ENCODE peak calls at places on chromosome 19, in seven cellular contexts. One of them, this sample, is unnamed.
A peak's percentile ranks its signal among the peaks of the same experiment; 100 is the strongest.

GRCh38 chr19:45245334-45245787 is at the start of gene EXOC3L2:
- DNase-seq in HFF-Myc: no peak
- DNase-seq in RWPE1: no peak
- DNase-seq in lung: no peak
- DNase-seq in AG09319: no peak
- DNase-seq in PC-9: no peak
- DNase-seq in retinal pigment epithelial cell: no peak
- DNase-seq in this sample: no peak

GRCh38 chr19:5567971-5568407 is 236 bp upstream of the TINCR start:
- DNase-seq in HFF-Myc: no peak
- DNase-seq in RWPE1: no peak
- DNase-seq in lung: no peak
- DNase-seq in AG09319: no peak
- DNase-seq in PC-9: no peak
- DNase-seq in retinal pigment epithelial cell: no peak
- DNase-seq in this sample: no peak

GRCh38 chr19:14059652-14060155 is 2.2 kb downstream of the PALM3 start:
- DNase-seq in HFF-Myc: no peak
- DNase-seq in RWPE1: no peak
- DNase-seq in lung: no peak
- DNase-seq in AG09319: no peak
- DNase-seq in PC-9: no peak
- DNase-seq in retinal pigment epithelial cell: no peak
- DNase-seq in this sample: no peak

GRCh38 chr19:1098177-1099051 is 3.2 kb upstream of the POLR2E start:
- DNase-seq in HFF-Myc: no peak
- DNase-seq in RWPE1: peak; percentile 39
- DNase-seq in lung: peak; percentile 68
- DNase-seq in AG09319: no peak
- DNase-seq in PC-9: peak; percentile 93
- DNase-seq in retinal pigment epithelial cell: peak; percentile 69
- DNase-seq in this sample: no peak

GRCh38 chr19:54312436-54313362 is at the start of gene LILRA5:
- DNase-seq in HFF-Myc: no peak
- DNase-seq in RWPE1: no peak
- DNase-seq in lung: peak; percentile 43
- DNase-seq in AG09319: no peak
- DNase-seq in PC-9: no peak
- DNase-seq in retinal pigment epithelial cell: no peak
- DNase-seq in this sample: no peak

GRCh38 chr19:16167055-16167454 is 6.3 kb downstream of the CIB3 start:
- DNase-seq in HFF-Myc: no peak
- DNase-seq in RWPE1: no peak
- DNase-seq in lung: no peak
- DNase-seq in AG09319: no peak
- DNase-seq in PC-9: peak; percentile 34
- DNase-seq in retinal pigment epithelial cell: no peak
- DNase-seq in this sample: no peak

GRCh38 chr19:35155441-35155840 is 906 bp downstream of the FXYD5 start:
- DNase-seq in HFF-Myc: no peak
- DNase-seq in RWPE1: no peak
- DNase-seq in lung: no peak
- DNase-seq in AG09319: no peak
- DNase-seq in PC-9: no peak
- DNase-seq in retinal pigment epithelial cell: no peak
- DNase-seq in this sample: no peak

GRCh38 chr19:42255766-42256750 is 1.1 kb upstream of the ERF start:
- DNase-seq in HFF-Myc: no peak
- DNase-seq in RWPE1: no peak
- DNase-seq in lung: no peak
- DNase-seq in AG09319: no peak
- DNase-seq in PC-9: no peak
- DNase-seq in retinal pigment epithelial cell: no peak
- DNase-seq in this sample: no peak

GRCh38 chr19:43704002-43704705 is 11.7 kb upstream of the IRGC start:
- DNase-seq in HFF-Myc: no peak
- DNase-seq in RWPE1: no peak
- DNase-seq in lung: no peak
- DNase-seq in AG09319: no peak
- DNase-seq in PC-9: no peak
- DNase-seq in retinal pigment epithelial cell: no peak
- DNase-seq in this sample: no peak

GRCh38 chr19:28065026-28065425 is 1147.9 kb downstream of the UQCRFS1 start:
- DNase-seq in HFF-Myc: no peak
- DNase-seq in RWPE1: no peak
- DNase-seq in lung: no peak
- DNase-seq in AG09319: no peak
- DNase-seq in PC-9: no peak
- DNase-seq in retinal pigment epithelial cell: no peak
- DNase-seq in this sample: no peak

GRCh38 chr19:45032421-45032820 is 6.4 kb upstream of the CLASRP start:
- DNase-seq in HFF-Myc: no peak
- DNase-seq in RWPE1: no peak
- DNase-seq in lung: no peak
- DNase-seq in AG09319: no peak
- DNase-seq in PC-9: no peak
- DNase-seq in retinal pigment epithelial cell: no peak
- DNase-seq in this sample: no peak

GRCh38 chr19:4140237-4140711 is 13.2 kb upstream of the CREB3L3 start:
- DNase-seq in HFF-Myc: no peak
- DNase-seq in RWPE1: peak; percentile 81
- DNase-seq in lung: no peak
- DNase-seq in AG09319: no peak
- DNase-seq in PC-9: peak; percentile 45
- DNase-seq in retinal pigment epithelial cell: no peak
- DNase-seq in this sample: peak; percentile 44

GRCh38 chr19:49533551-49534488 is 6.0 kb downstream of the RCN3 start:
- DNase-seq in HFF-Myc: no peak
- DNase-seq in RWPE1: peak; percentile 73
- DNase-seq in lung: peak; percentile 71
- DNase-seq in AG09319: no peak
- DNase-seq in PC-9: peak; percentile 61
- DNase-seq in retinal pigment epithelial cell: no peak
- DNase-seq in this sample: no peak

GRCh38 chr19:15419413-15420025 is 731 bp upstream of the AKAP8L start:
- DNase-seq in HFF-Myc: no peak
- DNase-seq in RWPE1: no peak
- DNase-seq in lung: no peak
- DNase-seq in AG09319: no peak
- DNase-seq in PC-9: no peak
- DNase-seq in retinal pigment epithelial cell: no peak
- DNase-seq in this sample: no peak

GRCh38 chr19:23439623-23440022 is 44.4 kb upstream of the ZNF91 start:
- DNase-seq in HFF-Myc: no peak
- DNase-seq in RWPE1: no peak
- DNase-seq in lung: no peak
- DNase-seq in AG09319: no peak
- DNase-seq in PC-9: no peak
- DNase-seq in retinal pigment epithelial cell: no peak
- DNase-seq in this sample: no peak

GRCh38 chr19:23437901-23438300 is 42.6 kb upstream of the ZNF91 start:
- DNase-seq in HFF-Myc: no peak
- DNase-seq in RWPE1: no peak
- DNase-seq in lung: no peak
- DNase-seq in AG09319: no peak
- DNase-seq in PC-9: no peak
- DNase-seq in retinal pigment epithelial cell: no peak
- DNase-seq in this sample: peak; percentile 12

GRCh38 chr19:23436944-23437343 is 41.7 kb upstream of the ZNF91 start:
- DNase-seq in HFF-Myc: no peak
- DNase-seq in RWPE1: no peak
- DNase-seq in lung: no peak
- DNase-seq in AG09319: no peak
- DNase-seq in PC-9: no peak
- DNase-seq in retinal pigment epithelial cell: no peak
- DNase-seq in this sample: no peak

GRCh38 chr19:23440207-23440606 is 44.9 kb upstream of the ZNF91 start:
- DNase-seq in HFF-Myc: no peak
- DNase-seq in RWPE1: no peak
- DNase-seq in lung: no peak
- DNase-seq in AG09319: no peak
- DNase-seq in PC-9: no peak
- DNase-seq in retinal pigment epithelial cell: no peak
- DNase-seq in this sample: no peak

GRCh38 chr19:23436318-23436717 is 41.0 kb upstream of the ZNF91 start:
- DNase-seq in HFF-Myc: no peak
- DNase-seq in RWPE1: no peak
- DNase-seq in lung: no peak
- DNase-seq in AG09319: no peak
- DNase-seq in PC-9: no peak
- DNase-seq in retinal pigment epithelial cell: no peak
- DNase-seq in this sample: no peak
- TF ChIP-seq CTCF in HFF-Myc: peak; percentile 31
- TF ChIP-seq CTCF in RWPE1: no peak
- TF ChIP-seq CTCF in lung: no peak
- TF ChIP-seq CTCF in AG09319: no peak
- TF ChIP-seq CTCF in PC-9: peak; percentile 56
- TF ChIP-seq CTCF in retinal pigment epithelial cell: peak; percentile 26
- TF ChIP-seq CTCF in this sample: peak; percentile 42

GRCh38 chr19:18058208-18059009 is 28.3 kb downstream of the IL12RB1 start:
- DNase-seq in HFF-Myc: peak; percentile 31
- DNase-seq in RWPE1: peak; percentile 79
- DNase-seq in lung: peak; percentile 82
- DNase-seq in AG09319: no peak
- DNase-seq in PC-9: peak; percentile 55
- DNase-seq in retinal pigment epithelial cell: peak; percentile 13
- DNase-seq in this sample: peak; percentile 55
- TF ChIP-seq CTCF in HFF-Myc: peak; percentile 82
- TF ChIP-seq CTCF in RWPE1: peak; percentile 95
- TF ChIP-seq CTCF in lung: peak; percentile 96
- TF ChIP-seq CTCF in AG09319: peak; percentile 87
- TF ChIP-seq CTCF in PC-9: peak; percentile 99
- TF ChIP-seq CTCF in retinal pigment epithelial cell: peak; percentile 80
- TF ChIP-seq CTCF in this sample: peak; percentile 97

GRCh38 chr19:8580710-8581281 is 3.6 kb upstream of the MYO1F start:
- DNase-seq in HFF-Myc: no peak
- DNase-seq in RWPE1: peak; percentile 55
- DNase-seq in lung: peak; percentile 84
- DNase-seq in AG09319: peak; percentile 38
- DNase-seq in PC-9: no peak
- DNase-seq in retinal pigment epithelial cell: no peak
- DNase-seq in this sample: peak; percentile 54
- TF ChIP-seq CTCF in HFF-Myc: peak; percentile 100
- TF ChIP-seq CTCF in RWPE1: peak; percentile 97
- TF ChIP-seq CTCF in lung: peak; percentile 99
- TF ChIP-seq CTCF in AG09319: peak; percentile 93
- TF ChIP-seq CTCF in PC-9: peak; percentile 100
- TF ChIP-seq CTCF in retinal pigment epithelial cell: peak; percentile 97
- TF ChIP-seq CTCF in this sample: peak; percentile 100

DNA sequence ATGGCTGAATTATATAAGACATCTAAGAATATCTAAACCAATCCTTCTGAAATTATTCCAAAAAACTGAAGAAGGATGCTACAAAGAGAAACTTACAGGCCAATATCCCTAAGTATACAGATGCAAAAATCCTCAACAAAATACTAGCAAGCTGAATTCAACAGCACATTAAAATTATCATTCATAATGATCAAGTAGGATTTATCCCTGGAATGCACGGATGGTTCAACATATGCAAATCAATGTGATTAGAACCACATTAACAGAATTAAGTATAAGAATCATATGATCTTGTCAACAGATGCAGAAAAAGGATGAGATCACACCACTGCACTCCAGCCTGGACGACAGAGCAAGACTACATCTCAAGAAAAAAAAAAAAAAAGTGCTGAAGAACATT is 13.3 kb downstream of the ZNF560 start:
- DNase-seq in HFF-Myc: no peak
- DNase-seq in RWPE1: no peak
- DNase-seq in lung: no peak
- DNase-seq in AG09319: no peak
- DNase-seq in PC-9: no peak
- DNase-seq in retinal pigment epithelial cell: no peak
- DNase-seq in this sample: no peak
- TF ChIP-seq CTCF in HFF-Myc: no peak
- TF ChIP-seq CTCF in RWPE1: no peak
- TF ChIP-seq CTCF in lung: no peak
- TF ChIP-seq CTCF in AG09319: no peak
- TF ChIP-seq CTCF in PC-9: no peak
- TF ChIP-seq CTCF in retinal pigment epithelial cell: no peak
- TF ChIP-seq CTCF in this sample: no peak

GRCh38 chr19:39671739-39672363 is 16.1 kb downstream of the LGALS16 start:
- DNase-seq in HFF-Myc: peak; percentile 19
- DNase-seq in RWPE1: peak; percentile 27
- DNase-seq in lung: peak; percentile 36
- DNase-seq in AG09319: peak; percentile 3
- DNase-seq in PC-9: no peak
- DNase-seq in retinal pigment epithelial cell: peak; percentile 8
- DNase-seq in this sample: peak; percentile 38
- TF ChIP-seq CTCF in HFF-Myc: peak; percentile 39
- TF ChIP-seq CTCF in RWPE1: peak; percentile 54
- TF ChIP-seq CTCF in lung: peak; percentile 55
- TF ChIP-seq CTCF in AG09319: peak; percentile 38
- TF ChIP-seq CTCF in PC-9: peak; percentile 71
- TF ChIP-seq CTCF in retinal pigment epithelial cell: peak; percentile 58
- TF ChIP-seq CTCF in this sample: peak; percentile 80

GRCh38 chr19:55382013-55382412 is 2.1 kb downstream of the TMEM238 start:
- DNase-seq in HFF-Myc: no peak
- DNase-seq in RWPE1: no peak
- DNase-seq in lung: no peak
- DNase-seq in AG09319: no peak
- DNase-seq in PC-9: no peak
- DNase-seq in retinal pigment epithelial cell: no peak
- DNase-seq in this sample: no peak
- TF ChIP-seq CTCF in HFF-Myc: no peak
- TF ChIP-seq CTCF in RWPE1: no peak
- TF ChIP-seq CTCF in lung: no peak
- TF ChIP-seq CTCF in AG09319: no peak
- TF ChIP-seq CTCF in PC-9: no peak
- TF ChIP-seq CTCF in retinal pigment epithelial cell: no peak
- TF ChIP-seq CTCF in this sample: no peak

GRCh38 chr19:52494518-52494917 is 33.0 kb upstream of the ZNF808 start:
- DNase-seq in HFF-Myc: no peak
- DNase-seq in RWPE1: no peak
- DNase-seq in lung: no peak
- DNase-seq in AG09319: no peak
- DNase-seq in PC-9: peak; percentile 46
- DNase-seq in retinal pigment epithelial cell: no peak
- DNase-seq in this sample: no peak

GRCh38 chr19:52492991-52493470 is 34.4 kb upstream of the ZNF808 start:
- DNase-seq in HFF-Myc: no peak
- DNase-seq in RWPE1: no peak
- DNase-seq in lung: no peak
- DNase-seq in AG09319: no peak
- DNase-seq in PC-9: no peak
- DNase-seq in retinal pigment epithelial cell: no peak
- DNase-seq in this sample: no peak

GRCh38 chr19:52492201-52492960 is 35.1 kb upstream of the ZNF808 start:
- DNase-seq in HFF-Myc: no peak
- DNase-seq in RWPE1: no peak
- DNase-seq in lung: no peak
- DNase-seq in AG09319: no peak
- DNase-seq in PC-9: no peak
- DNase-seq in retinal pigment epithelial cell: no peak
- DNase-seq in this sample: no peak
- TF ChIP-seq CTCF in HFF-Myc: no peak
- TF ChIP-seq CTCF in RWPE1: no peak
- TF ChIP-seq CTCF in lung: no peak
- TF ChIP-seq CTCF in AG09319: no peak
- TF ChIP-seq CTCF in PC-9: no peak
- TF ChIP-seq CTCF in retinal pigment epithelial cell: no peak
- TF ChIP-seq CTCF in this sample: no peak

This sample was measured in HFFc6.